ENCODE peak calls at places on chromosomes 2 and 18, in five cellular contexts. K, D, N, M and Z are unnamed samples.

GRCh38 chr18:69617888-69618287 is 217.2 kb downstream of the DOK6 start:
- DNase-seq in D (peak; percentile 7), K (no peak), M (no peak), N (no peak), Z (no peak)

GRCh38 chr2:219547621-219548020 is 3.8 kb downstream of the TMEM198 start:
- DNase-seq in N (no peak), M (no peak), D (no peak), K (no peak), Z (no peak)

GRCh38 chr2:166126014-166126639 is 1.7 kb downstream of the SCN1A start:
- DNase-seq in M (peak; percentile 86), N (no peak), D (no peak), K (no peak), Z (no peak)

GRCh38 chr2:9990735-9991134 is 39.2 kb downstream of the GRHL1 start:
- DNase-seq in K (no peak), N (no peak), M (peak; percentile 36), D (no peak), Z (no peak)

GRCh38 chr2:65660340-65660739 is 227.9 kb upstream of the SPRED2 start:
- DNase-seq in D (peak; percentile 91), M (peak; percentile 10), N (no peak), K (no peak), Z (no peak)

GRCh38 chr18:46663539-46663938 is 6.5 kb upstream of the LOXHD1 start:
- DNase-seq in K (no peak), M (no peak), N (no peak), D (no peak), Z (no peak)

GRCh38 chr2:235026137-235026536 is 74.3 kb downstream of the SH3BP4 start:
- DNase-seq in D (peak; percentile 71), M (peak; percentile 70), N (no peak), K (no peak), Z (no peak)

GRCh38 chr2:63975437-63976124 is 43.6 kb downstream of the VPS54 start:
- DNase-seq in M (no peak), N (no peak), K (no peak), D (no peak), Z (no peak)

GRCh38 chr18:48959921-48960920 is 9.5 kb upstream of the SMAD7 start:
- DNase-seq in D (peak; percentile 93), K (peak; percentile 95), N (no peak), M (peak; percentile 49), Z (peak; percentile 94)

GRCh38 chr18:48292229-48292628 is 117.0 kb downstream of the ZBTB7C start:
- DNase-seq in D (no peak), K (no peak), N (no peak), M (no peak), Z (no peak)

GRCh38 chr2:150663143-150663542 is 175.7 kb upstream of the RND3 start:
- DNase-seq in N (no peak), M (no peak), D (peak; percentile 44), K (no peak), Z (no peak)

GRCh38 chr2:80545420-80546192 is 241.1 kb upstream of the LRRTM1 start:
- DNase-seq in M (no peak), K (no peak), N (no peak), D (no peak), Z (no peak)

GRCh38 chr18:35949903-35950627 is 22.4 kb upstream of the RMP24 start:
- DNase-seq in M (peak; percentile 86), D (peak; percentile 78), K (no peak), N (peak; percentile 77), Z (peak; percentile 71)

GRCh38 chr2:43605079-43605655 is 9.3 kb upstream of the THADA start:
- DNase-seq in K (no peak), M (peak; percentile 49), N (peak; percentile 18), D (peak; percentile 65), Z (peak; percentile 52)

GRCh38 chr2:204175552-204176271 is 239.1 kb downstream of the ICOS start:
- DNase-seq in N (no peak), D (no peak), M (no peak), K (no peak), Z (no peak)

GRCh38 chr18:35478520-35479435 is 19.0 kb downstream of the INO80C start:
- DNase-seq in K (no peak), M (peak; percentile 87), D (peak; percentile 98), N (no peak), Z (no peak)

GRCh38 chr2:202339052-202339870 is 36.9 kb upstream of the BMPR2 start:
- DNase-seq in D (peak; percentile 42), N (no peak), K (no peak), M (peak; percentile 23), Z (no peak)

GRCh38 chr2:57862727-57863126 is 183.9 kb upstream of the VRK2 start:
- DNase-seq in D (no peak), M (no peak), N (no peak), K (no peak), Z (no peak)

GRCh38 chr2:120571015-120571728 is 164.5 kb upstream of the GLI2 start:
- DNase-seq in N (no peak), D (no peak), M (no peak), K (no peak), Z (no peak)
- H3K4me1 ChIP-seq in N (no peaks in the 10 kb centered on the region), D (peaks cover 15% of the 10 kb centered on the region), M (no peaks in the 10 kb centered on the region), K (peaks cover 2% of the 10 kb centered on the region), Z (no peaks in the 10 kb centered on the region)

GRCh38 chr2:212494413-212495020 is 44.1 kb downstream of the ERBB4 start:
- DNase-seq in N (no peak), D (no peak), K (no peak), M (no peak), Z (no peak)
- H2BK12ac ChIP-seq in N (no peak overlapping the region), D (no peak overlapping the region), K (no peak overlapping the region), M (no peak overlapping the region), Z (no peak overlapping the region)

GRCh38 chr2:37566517-37566961 is 104.9 kb downstream of the CDC42EP3 start:
- DNase-seq in K (no peak), N (no peak), M (no peak), D (peak; percentile 69), Z (no peak)
- H3K4me1 ChIP-seq in K (no peaks in the 10 kb centered on the region), N (peaks cover 10% of the 10 kb centered on the region), M (peaks cover 15% of the 10 kb centered on the region), D (peaks cover 4% of the 10 kb centered on the region), Z (peaks cover 4% of the 10 kb centered on the region)

GRCh38 chr18:30925795-30926194 is 116.7 kb downstream of the DSC3 start:
- DNase-seq in N (no peak), M (no peak), D (peak; percentile 17), K (no peak), Z (no peak)

GRCh38 chr18:30915336-30915988 is 127.1 kb downstream of the DSC3 start:
- DNase-seq in D (no peak), K (no peak), N (no peak), M (no peak), Z (no peak)

GRCh38 chr18:30920757-30921156 is 121.8 kb downstream of the DSC3 start:
- DNase-seq in N (no peak), M (peak; percentile 36), K (no peak), D (no peak), Z (no peak)

GRCh38 chr18:30920356-30920755 is 122.2 kb downstream of the DSC3 start:
- DNase-seq in D (no peak), N (no peak), M (peak; percentile 51), K (no peak), Z (no peak)
- H2BK12ac ChIP-seq in D (no peak overlapping the region), N (no peak overlapping the region), M (no peak overlapping the region), K (no peak overlapping the region), Z (no peak overlapping the region)

GRCh38 chr2:134407154-134407890 is 153.4 kb downstream of the MGAT5 start:
- DNase-seq in N (no peak), M (peak; percentile 52), K (no peak), D (no peak), Z (no peak)
- H3K4me1 ChIP-seq in N (peaks cover 7% of the 10 kb centered on the region), M (peaks cover 2% of the 10 kb centered on the region), K (no peaks in the 10 kb centered on the region), D (peaks cover 10% of the 10 kb centered on the region), Z (no peaks in the 10 kb centered on the region)

GRCh38 chr2:177201919-177202346 is 10.7 kb upstream of the HNRNPA3 start:
- DNase-seq in N (no peak), M (no peak), D (no peak), K (no peak), Z (no peak)
- H2BK12ac ChIP-seq in N (no peak overlapping the region), M (no peak overlapping the region), D (no peak overlapping the region), K (no peak overlapping the region), Z (no peak overlapping the region)

GRCh38 chr18:77065221-77065981 is 67.2 kb downstream of the MBP start:
- DNase-seq in D (peak; percentile 98), N (no peak), M (peak; percentile 79), K (no peak), Z (no peak)
- H3K4me1 ChIP-seq in D (peaks cover 49% of the 10 kb centered on the region), N (peaks cover 2% of the 10 kb centered on the region), M (peaks cover 27% of the 10 kb centered on the region), K (peaks cover 3% of the 10 kb centered on the region), Z (no peaks in the 10 kb centered on the region)